ENCODE peak calls at places on chromosome 15, in eight cellular contexts. One of them, this sample, is unnamed.

GRCh38 chr15:22243440-22244130 is 163.3 kb downstream of the OR4M2 start:
- DNase-seq in psoas muscle: no peak
- DNase-seq in OCI-LY7: no peak
- DNase-seq in transverse colon: no peak
- DNase-seq in colonic mucosa: no peak
- DNase-seq in A549: no peak
- DNase-seq in adrenal gland: no peak
- DNase-seq in ovary: no peak
- DNase-seq in this sample: no peak

GRCh38 chr15:40323953-40324937 is 753 bp downstream of the INAFM2 start:
- DNase-seq in psoas muscle: no peak
- DNase-seq in OCI-LY7: no peak
- DNase-seq in transverse colon: no peak
- DNase-seq in colonic mucosa: no peak
- DNase-seq in A549: no peak
- DNase-seq in adrenal gland: no peak
- DNase-seq in ovary: no peak
- DNase-seq in this sample: no peak

GRCh38 chr15:100873029-100873677 is 6.5 kb upstream of the ALDH1A3 start:
- DNase-seq in psoas muscle: no peak
- DNase-seq in OCI-LY7: peak
- DNase-seq in transverse colon: peak
- DNase-seq in colonic mucosa: peak
- DNase-seq in A549: peak
- DNase-seq in adrenal gland: peak
- DNase-seq in ovary: peak
- DNase-seq in this sample: no peak

GRCh38 chr15:92882697-92883642 is 17.2 kb upstream of the CHD2 start:
- DNase-seq in psoas muscle: peak
- DNase-seq in OCI-LY7: peak
- DNase-seq in transverse colon: no peak
- DNase-seq in colonic mucosa: peak
- DNase-seq in A549: no peak
- DNase-seq in adrenal gland: peak
- DNase-seq in ovary: peak
- DNase-seq in this sample: no peak

GRCh38 chr15:40247406-40247971 is 8.6 kb downstream of the PAK6 start:
- DNase-seq in psoas muscle: no peak
- DNase-seq in OCI-LY7: no peak
- DNase-seq in transverse colon: no peak
- DNase-seq in colonic mucosa: no peak
- DNase-seq in A549: no peak
- DNase-seq in adrenal gland: peak
- DNase-seq in ovary: no peak
- DNase-seq in this sample: no peak

GRCh38 chr15:80856809-80857377 is 77.7 kb downstream of the CEMIP start:
- DNase-seq in psoas muscle: peak
- DNase-seq in OCI-LY7: no peak
- DNase-seq in transverse colon: peak
- DNase-seq in colonic mucosa: peak
- DNase-seq in A549: peak
- DNase-seq in adrenal gland: peak
- DNase-seq in ovary: peak
- DNase-seq in this sample: no peak

GRCh38 chr15:77023576-77024272 is 28.8 kb downstream of the PSTPIP1 start:
- DNase-seq in psoas muscle: no peak
- DNase-seq in OCI-LY7: no peak
- DNase-seq in transverse colon: no peak
- DNase-seq in colonic mucosa: no peak
- DNase-seq in A549: no peak
- DNase-seq in adrenal gland: no peak
- DNase-seq in ovary: peak
- DNase-seq in this sample: no peak

GRCh38 chr15:81877533-81878227 is 168.1 kb downstream of the MEX3B start:
- DNase-seq in psoas muscle: no peak
- DNase-seq in OCI-LY7: no peak
- DNase-seq in transverse colon: no peak
- DNase-seq in colonic mucosa: no peak
- DNase-seq in A549: no peak
- DNase-seq in adrenal gland: no peak
- DNase-seq in ovary: no peak
- DNase-seq in this sample: no peak

GRCh38 chr15:98397411-98397810 is 250.9 kb upstream of the IGF1R start:
- DNase-seq in psoas muscle: peak
- DNase-seq in OCI-LY7: no peak
- DNase-seq in transverse colon: no peak
- DNase-seq in colonic mucosa: no peak
- DNase-seq in A549: no peak
- DNase-seq in adrenal gland: no peak
- DNase-seq in ovary: no peak
- DNase-seq in this sample: peak

GRCh38 chr15:33152502-33153109 is 41.9 kb downstream of the FMN1 start:
- DNase-seq in psoas muscle: no peak
- DNase-seq in OCI-LY7: no peak
- DNase-seq in transverse colon: no peak
- DNase-seq in colonic mucosa: no peak
- DNase-seq in A549: no peak
- DNase-seq in adrenal gland: no peak
- DNase-seq in ovary: no peak
- DNase-seq in this sample: no peak

GRCh38 chr15:85388962-85389361 is 8.6 kb downstream of the AKAP13 start:
- DNase-seq in psoas muscle: no peak
- DNase-seq in OCI-LY7: no peak
- DNase-seq in transverse colon: no peak
- DNase-seq in colonic mucosa: no peak
- DNase-seq in A549: no peak
- DNase-seq in adrenal gland: no peak
- DNase-seq in ovary: no peak
- DNase-seq in this sample: no peak

GRCh38 chr15:49889525-49889924 is 229.5 kb downstream of the ATP8B4 start:
- DNase-seq in psoas muscle: no peak
- DNase-seq in OCI-LY7: no peak
- DNase-seq in transverse colon: no peak
- DNase-seq in colonic mucosa: no peak
- DNase-seq in A549: no peak
- DNase-seq in adrenal gland: no peak
- DNase-seq in ovary: no peak
- DNase-seq in this sample: no peak

GRCh38 chr15:60135961-60136360 is 131.8 kb downstream of the FOXB1 start:
- DNase-seq in psoas muscle: no peak
- DNase-seq in OCI-LY7: no peak
- DNase-seq in transverse colon: no peak
- DNase-seq in colonic mucosa: no peak
- DNase-seq in A549: no peak
- DNase-seq in adrenal gland: no peak
- DNase-seq in ovary: no peak
- DNase-seq in this sample: no peak

GRCh38 chr15:63371297-63371918 is 10.2 kb downstream of the CA12 start:
- DNase-seq in psoas muscle: peak
- DNase-seq in OCI-LY7: no peak
- DNase-seq in transverse colon: no peak
- DNase-seq in colonic mucosa: no peak
- DNase-seq in A549: no peak
- DNase-seq in adrenal gland: no peak
- DNase-seq in ovary: no peak
- DNase-seq in this sample: no peak

GRCh38 chr15:33211409-33211808 is 16.9 kb upstream of the FMN1 start:
- DNase-seq in psoas muscle: no peak
- DNase-seq in OCI-LY7: no peak
- DNase-seq in transverse colon: peak
- DNase-seq in colonic mucosa: peak
- DNase-seq in A549: no peak
- DNase-seq in adrenal gland: peak
- DNase-seq in ovary: no peak
- DNase-seq in this sample: no peak

GRCh38 chr15:38085104-38085503 is 150.7 kb downstream of the TMCO5A start:
- DNase-seq in psoas muscle: no peak
- DNase-seq in OCI-LY7: peak
- DNase-seq in transverse colon: no peak
- DNase-seq in colonic mucosa: no peak
- DNase-seq in A549: no peak
- DNase-seq in adrenal gland: no peak
- DNase-seq in ovary: no peak
- DNase-seq in this sample: no peak

GRCh38 chr15:38084289-38084688 is 149.8 kb downstream of the TMCO5A start:
- DNase-seq in psoas muscle: no peak
- DNase-seq in OCI-LY7: peak
- DNase-seq in transverse colon: no peak
- DNase-seq in colonic mucosa: no peak
- DNase-seq in A549: no peak
- DNase-seq in adrenal gland: no peak
- DNase-seq in ovary: no peak
- DNase-seq in this sample: no peak

GRCh38 chr15:38088971-38089370 is 154.5 kb downstream of the TMCO5A start:
- DNase-seq in psoas muscle: no peak
- DNase-seq in OCI-LY7: no peak
- DNase-seq in transverse colon: no peak
- DNase-seq in colonic mucosa: no peak
- DNase-seq in A549: no peak
- DNase-seq in adrenal gland: no peak
- DNase-seq in ovary: no peak
- DNase-seq in this sample: no peak

GRCh38 chr15:38090223-38090622 is 155.8 kb downstream of the TMCO5A start:
- DNase-seq in psoas muscle: no peak
- DNase-seq in OCI-LY7: no peak
- DNase-seq in transverse colon: no peak
- DNase-seq in colonic mucosa: no peak
- DNase-seq in A549: no peak
- DNase-seq in adrenal gland: no peak
- DNase-seq in ovary: no peak
- DNase-seq in this sample: no peak

GRCh38 chr15:38085931-38086562 is 151.6 kb downstream of the TMCO5A start:
- DNase-seq in psoas muscle: no peak
- DNase-seq in OCI-LY7: no peak
- DNase-seq in transverse colon: no peak
- DNase-seq in colonic mucosa: no peak
- DNase-seq in A549: no peak
- DNase-seq in adrenal gland: no peak
- DNase-seq in ovary: no peak
- DNase-seq in this sample: no peak
- H3K27ac ChIP-seq in psoas muscle: no peak
- H3K27ac ChIP-seq in OCI-LY7: no peak
- H3K27ac ChIP-seq in transverse colon: peak
- H3K27ac ChIP-seq in colonic mucosa: no peak
- H3K27ac ChIP-seq in A549: no peak
- H3K27ac ChIP-seq in adrenal gland: no peak
- H3K27ac ChIP-seq in ovary: no peak
- H3K27ac ChIP-seq in this sample: peak

DNA sequence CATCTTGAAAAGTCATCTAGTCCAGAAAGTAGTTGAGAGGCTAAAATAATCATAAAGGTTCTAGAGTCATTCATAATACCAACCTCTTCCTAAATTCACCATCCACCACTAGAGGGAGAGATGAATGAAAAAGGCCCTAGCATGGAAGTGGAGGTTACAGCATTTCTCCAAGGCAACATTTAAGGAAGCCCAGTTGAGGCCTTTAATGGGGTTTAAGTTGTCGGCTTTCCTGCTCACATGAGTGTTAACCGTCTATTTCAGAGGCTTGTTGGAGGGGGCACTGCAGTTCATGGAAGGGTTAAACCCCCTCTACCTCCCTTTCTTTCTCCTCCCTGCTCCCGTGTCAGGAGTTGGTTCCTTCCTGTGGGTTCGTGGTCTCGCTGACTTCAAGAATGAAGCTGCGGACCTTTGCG is 3.8 kb upstream of the SLCO3A1 start:
- DNase-seq in psoas muscle: no peak
- DNase-seq in OCI-LY7: peak
- DNase-seq in transverse colon: no peak
- DNase-seq in colonic mucosa: no peak
- DNase-seq in A549: peak
- DNase-seq in adrenal gland: no peak
- DNase-seq in ovary: no peak
- DNase-seq in this sample: no peak
- TF ChIP-seq CTCF in psoas muscle: peak
- TF ChIP-seq CTCF in OCI-LY7: peak
- TF ChIP-seq CTCF in transverse colon: peak
- TF ChIP-seq CTCF in colonic mucosa: peak
- TF ChIP-seq CTCF in A549: peak
- TF ChIP-seq CTCF in adrenal gland: peak
- TF ChIP-seq CTCF in ovary: peak
- TF ChIP-seq CTCF in this sample: peak

DNA sequence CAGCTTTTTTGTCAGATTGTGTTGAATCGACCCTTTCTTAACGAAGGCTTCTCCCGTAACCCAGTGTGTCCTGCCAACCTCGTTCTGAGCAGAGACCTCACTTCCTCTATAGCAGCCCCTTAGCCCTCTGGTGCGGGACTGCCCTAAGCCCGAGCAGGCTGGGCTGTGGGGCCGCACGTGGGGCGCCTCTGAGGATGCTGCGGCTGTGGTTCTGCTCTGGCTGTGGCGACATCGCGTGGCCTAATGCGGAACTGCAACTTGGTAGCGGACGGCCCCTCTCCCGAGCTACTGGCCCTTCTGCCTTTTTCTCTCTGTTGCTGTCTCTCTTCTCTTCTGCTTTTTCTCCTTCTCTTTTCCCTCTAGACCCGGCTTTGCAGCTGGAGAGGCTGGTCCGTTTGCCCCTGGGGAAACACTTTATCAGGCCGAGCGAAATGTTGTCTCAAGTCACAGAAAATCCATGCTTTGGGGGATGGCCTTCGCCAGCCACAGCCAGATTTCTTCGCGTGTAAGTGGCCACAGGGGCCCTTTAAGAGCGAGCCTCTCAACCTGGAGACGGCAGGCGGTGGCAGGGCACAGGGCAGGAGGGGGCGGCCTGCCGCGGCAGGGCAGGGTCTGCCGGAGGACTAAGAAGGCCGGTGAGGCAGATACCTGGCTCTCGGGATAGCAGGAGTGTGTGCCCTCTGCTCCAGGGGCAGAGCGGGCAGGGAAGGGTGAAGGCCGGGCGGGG is 19.4 kb upstream of the KIF23 start:
- DNase-seq in psoas muscle: peak
- DNase-seq in OCI-LY7: peak
- DNase-seq in transverse colon: peak
- DNase-seq in colonic mucosa: peak
- DNase-seq in A549: peak
- DNase-seq in adrenal gland: peak
- DNase-seq in ovary: peak
- DNase-seq in this sample: peak
- H3K4me3 ChIP-seq in psoas muscle: no peak
- H3K4me3 ChIP-seq in OCI-LY7: no peak
- H3K4me3 ChIP-seq in transverse colon: no peak
- H3K4me3 ChIP-seq in colonic mucosa: no peak
- H3K4me3 ChIP-seq in A549: no peak
- H3K4me3 ChIP-seq in adrenal gland: no peak
- H3K4me3 ChIP-seq in ovary: peak
- H3K4me3 ChIP-seq in this sample: peak

DNA sequence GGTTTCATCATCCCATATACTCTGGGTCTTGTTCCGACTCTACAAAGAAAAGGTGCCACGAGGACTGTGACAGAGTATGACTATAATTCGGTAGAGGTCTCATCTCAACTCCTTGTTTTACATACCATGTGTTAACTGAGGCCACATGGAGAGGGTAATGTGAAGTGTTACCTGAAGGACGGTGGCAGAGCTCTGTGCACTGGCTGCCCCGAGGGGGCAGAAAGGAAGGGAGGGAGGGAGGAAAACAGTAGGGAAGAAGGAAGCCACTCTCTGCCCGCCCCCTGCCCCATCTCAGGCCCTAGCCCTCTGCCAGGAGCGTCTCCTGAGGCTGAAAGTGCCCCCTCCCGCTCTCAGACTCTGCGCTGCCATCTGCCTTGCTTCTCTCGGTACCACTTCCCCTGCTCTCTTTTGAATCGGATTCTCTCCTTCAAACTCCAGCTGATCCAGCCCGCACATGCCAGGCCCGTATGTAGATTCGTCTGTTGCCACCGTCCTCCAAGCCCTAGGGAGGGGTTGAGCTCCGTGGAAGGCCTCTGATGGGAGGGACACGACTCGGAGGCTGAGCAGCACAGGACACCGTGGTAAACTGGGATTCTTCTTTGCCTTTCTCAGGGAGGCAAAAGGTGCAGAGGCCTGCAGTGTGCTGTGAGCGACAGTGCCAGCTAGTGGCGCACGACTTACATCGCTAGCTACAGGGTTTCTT is 70.5 kb upstream of the ATP10A start:
- DNase-seq in psoas muscle: peak
- DNase-seq in OCI-LY7: peak
- DNase-seq in transverse colon: peak
- DNase-seq in colonic mucosa: peak
- DNase-seq in A549: peak
- DNase-seq in adrenal gland: peak
- DNase-seq in ovary: peak
- DNase-seq in this sample: peak
- H3K27ac ChIP-seq in psoas muscle: no peak
- H3K27ac ChIP-seq in OCI-LY7: no peak
- H3K27ac ChIP-seq in transverse colon: no peak
- H3K27ac ChIP-seq in colonic mucosa: no peak
- H3K27ac ChIP-seq in A549: peak
- H3K27ac ChIP-seq in adrenal gland: no peak
- H3K27ac ChIP-seq in ovary: no peak
- H3K27ac ChIP-seq in this sample: peak